ENCODE peak calls at places on chromosome 2, in four cellular contexts. C is lower lobe of right lung, T is progenitor cell of endocrine pancreas, V is adrenal gland. F is an unnamed sample.

GRCh38 chr2:96108578-96109561 is 7.5 kb downstream of the ADRA2B start:
- DNase-seq in T (no peak), C (peak; percentile 41), V (peak; percentile 57), F (no peak)

GRCh38 chr2:32061973-32062861 is 1.1 kb upstream of the SPAST start:
- DNase-seq in V (peak; percentile 77), C (no peak), T (no peak), F (peak; percentile 16)

GRCh38 chr2:32572737-32573136 is 55.1 kb upstream of the TTC27 start:
- DNase-seq in T (no peak), V (no peak), C (no peak), F (no peak)

GRCh38 chr2:169363570-169364150 is 1.3 kb upstream of the LRP2 start:
- DNase-seq in V (no peak), T (peak; percentile 36), C (peak; percentile 77), F (peak; percentile 79)

GRCh38 chr2:191209346-191209745 is 35.9 kb upstream of the MYO1B start:
- DNase-seq in V (no peak), T (no peak), C (no peak), F (no peak)

GRCh38 chr2:219031005-219031738 is 10.1 kb downstream of the CFAP65 start:
- DNase-seq in T (no peak), V (no peak), C (no peak), F (no peak)

GRCh38 chr2:67883316-67884080 is 179.3 kb downstream of the C1D start:
- DNase-seq in T (no peak), C (no peak), V (no peak), F (no peak)

GRCh38 chr2:128638741-128639477 is 320.2 kb upstream of the HS6ST1 start:
- DNase-seq in V (peak; percentile 21), T (peak; percentile 4), C (no peak), F (no peak)

GRCh38 chr2:70756126-70756525 is 11.9 kb downstream of the ADD2 start:
- DNase-seq in T (no peak), V (no peak), C (no peak), F (no peak)

GRCh38 chr2:11133238-11133935 is 21.9 kb upstream of the SLC66A3 start:
- DNase-seq in V (no peak), C (no peak), T (no peak), F (no peak)

GRCh38 chr2:75560768-75561565 is at the start of gene EVA1A:
- DNase-seq in T (peak; percentile 53), V (no peak), C (peak; percentile 77), F (peak; percentile 56)

GRCh38 chr2:30798536-30798991 is 8.7 kb downstream of the CAPN13 start:
- DNase-seq in C (no peak), V (no peak), T (no peak), F (peak; percentile 14)

GRCh38 chr2:200877443-200877842 is 11.4 kb downstream of the PPIL3 start:
- DNase-seq in C (no peak), T (no peak), V (no peak), F (no peak)

GRCh38 chr2:235021752-235022151 is 69.9 kb downstream of the SH3BP4 start:
- DNase-seq in V (no peak), T (no peak), C (no peak), F (no peak)

GRCh38 chr2:220162320-220162719 is 534.9 kb downstream of the SLC4A3 start:
- DNase-seq in C (no peak), T (no peak), V (no peak), F (no peak)

GRCh38 chr2:234245945-234246344 is 195.4 kb downstream of the SPP2 start:
- DNase-seq in V (no peak), T (no peak), C (no peak), F (no peak)

GRCh38 chr2:40255118-40255517 is 196.8 kb downstream of the SLC8A1 start:
- DNase-seq in T (no peak), V (no peak), C (no peak), F (no peak)

GRCh38 chr2:167965907-167966306 is 281.5 kb downstream of the STK39 start:
- DNase-seq in T (no peak), V (no peak), C (no peak), F (no peak)

GRCh38 chr2:167966367-167966766 is 281.0 kb downstream of the STK39 start:
- DNase-seq in T (no peak), C (no peak), V (no peak), F (no peak)

GRCh38 chr2:167963899-167964649 is 283.3 kb downstream of the STK39 start:
- DNase-seq in C (no peak), T (no peak), V (no peak), F (no peak)

GRCh38 chr2:167962436-167963226 is 284.8 kb downstream of the STK39 start:
- DNase-seq in V (no peak), T (no peak), C (peak; percentile 30), F (no peak)

DNA sequence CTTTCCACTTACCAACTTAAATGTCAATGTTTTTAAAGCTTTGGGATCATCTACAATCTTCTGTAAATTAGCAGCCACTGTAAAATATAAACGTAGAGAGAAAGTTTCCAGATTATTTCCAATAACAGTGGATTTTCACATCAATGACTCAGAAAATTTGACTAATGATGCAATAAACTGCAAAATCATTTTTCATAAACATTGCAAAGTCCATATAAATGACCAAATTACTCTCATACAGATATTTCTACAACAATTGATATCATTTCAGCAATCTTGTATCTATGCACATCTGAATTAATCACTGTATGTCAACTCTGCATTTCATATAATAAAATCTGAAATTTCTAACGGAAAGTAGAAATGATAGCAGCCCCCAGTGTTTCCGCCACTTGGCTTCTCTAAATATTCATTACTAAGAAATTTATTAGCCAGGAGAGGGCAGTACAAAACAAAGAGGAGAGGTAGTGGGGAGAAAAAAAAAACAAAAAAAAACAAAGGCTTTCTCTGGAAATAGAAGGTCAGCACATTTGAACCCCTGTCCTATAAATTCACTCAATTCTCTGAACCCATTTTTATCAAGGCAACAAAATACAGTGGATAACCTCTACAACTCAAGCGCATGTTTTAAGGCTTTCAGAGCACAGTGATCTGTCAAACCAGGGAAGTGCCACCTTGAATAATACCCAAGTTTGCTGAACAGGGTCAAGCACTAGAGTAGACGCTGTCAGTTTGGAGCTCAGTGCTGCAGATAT is 282.6 kb downstream of the STK39 start:
- DNase-seq in T (no peak), V (no peak), C (no peak), F (no peak)
- TF ChIP-seq CTCF in T (peak; percentile 35), V (no peak), C (peak; percentile 10), F (no peak)

DNA sequence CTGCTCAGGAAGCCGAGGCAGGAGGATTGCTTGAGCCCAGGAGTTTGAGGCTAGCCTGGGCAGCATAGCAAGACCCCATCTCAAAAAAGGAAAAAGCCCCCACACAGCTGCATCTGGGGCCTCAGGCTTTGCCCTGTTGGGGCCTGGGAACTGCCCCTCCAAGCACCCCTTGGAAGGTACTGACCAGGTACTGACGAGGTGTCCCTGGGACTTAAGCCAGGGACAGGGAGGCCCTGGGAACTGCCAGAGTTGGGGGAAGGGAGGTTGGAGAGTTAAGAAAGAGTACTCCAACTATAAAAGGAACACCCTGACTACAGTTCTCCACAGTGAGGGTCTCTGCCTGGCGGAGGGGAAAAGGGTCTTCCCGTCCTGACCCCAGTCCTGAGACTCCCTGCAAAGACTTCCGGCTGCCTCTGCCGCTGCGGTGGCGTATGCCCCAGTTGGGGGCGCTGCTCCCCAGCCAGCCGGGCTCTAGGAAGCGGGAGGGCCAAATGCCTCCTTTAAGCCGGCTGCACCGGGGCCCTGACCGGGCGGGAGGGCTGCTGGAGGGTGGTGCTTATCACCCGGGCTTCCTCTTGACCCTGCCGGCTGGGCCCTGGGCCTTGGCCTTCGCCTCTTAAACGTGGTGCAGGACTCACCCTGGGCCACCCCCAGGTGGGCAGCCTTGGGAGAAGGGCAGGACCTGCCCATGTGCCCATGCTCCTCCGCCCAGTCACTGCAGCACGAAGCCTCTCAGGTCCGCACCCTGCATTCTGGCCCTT is 12.8 kb downstream of the SLC30A3 start:
- DNase-seq in V (peak; percentile 76), T (peak; percentile 61), C (peak; percentile 68), F (peak; percentile 77)
- TF ChIP-seq CTCF in V (peak; percentile 85), T (peak; percentile 86), C (peak; percentile 78), F (peak; percentile 91)

DNA sequence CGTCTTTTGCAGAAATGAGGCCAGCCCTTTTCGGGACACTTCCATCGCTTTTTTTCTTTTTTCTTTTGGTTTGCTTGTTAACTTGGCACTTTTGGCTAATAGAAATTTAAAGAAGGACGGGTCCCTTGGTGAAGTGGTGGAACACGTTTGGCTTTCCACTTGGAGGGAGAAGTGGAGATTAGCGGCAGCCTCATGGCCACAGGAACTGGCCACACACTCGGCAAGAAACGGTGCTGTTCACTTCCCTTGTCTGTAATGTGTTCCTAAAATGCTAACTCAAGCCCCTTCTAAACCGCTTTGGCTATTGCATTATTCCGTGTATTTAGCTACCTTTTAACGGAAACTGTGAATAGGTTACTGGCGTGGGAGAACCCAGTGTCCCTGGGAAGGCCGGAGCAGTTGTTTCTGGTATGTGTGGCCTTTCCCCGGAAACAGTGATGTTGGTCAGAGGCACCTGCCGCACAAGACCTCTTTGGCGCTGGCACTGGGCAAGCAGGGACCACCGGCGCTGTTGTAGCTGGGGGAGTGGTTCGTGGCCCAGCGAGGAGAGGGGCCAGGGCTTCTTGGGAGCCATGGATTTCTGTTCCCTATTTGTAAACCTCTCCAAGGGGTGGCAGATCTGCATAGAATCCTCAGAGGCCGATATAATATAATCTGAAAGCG is 981 bp downstream of the RAMP1 start:
- DNase-seq in T (no peak), V (no peak), C (no peak), F (no peak)
- TF ChIP-seq CTCF in T (no peak), V (no peak), C (no peak), F (no peak)

GRCh38 chr2:44361330-44362206 is at the start of the genes CAMKMT and PREPL:
- DNase-seq in V (peak; percentile 99), C (peak; percentile 98), T (peak; percentile 93), F (peak; percentile 98)
- TF ChIP-seq CTCF in V (no peak), C (no peak), T (no peak), F (no peak)

F was measured in activated CD8-positive, alpha-beta T cell treated with anti-CD3 and anti-CD28 coated beads for 36 hours.